ENCODE peak calls at places on chromosomes 4 and X, in four cellular contexts. V is GM12878, K is H1, Q is K562. M is an unnamed sample.

GRCh38 chr4:134687646-134688628 is 486.3 kb upstream of the PABPC4L start:
- DNase-seq in K (no peak), V (no peak), Q (no peak), M (no peak)

GRCh38 chrX:106692425-106693075 is 34.0 kb upstream of the RNF128 start:
- DNase-seq in Q (no peak), V (no peak), K (no peak), M (peak)

GRCh38 chr4:71026086-71026485 is 32.6 kb downstream of the DCK start:
- DNase-seq in Q (peak), V (no peak), K (no peak), M (peak)

GRCh38 chrX:118990512-118991227 is 16.3 kb downstream of the LONRF3 start:
- DNase-seq in K (no peak), V (no peak), Q (no peak), M (no peak)

GRCh38 chr4:152401424-152401823 is 134.5 kb downstream of the FBXW7 start:
- DNase-seq in K (no peak), Q (no peak), V (no peak), M (no peak)

GRCh38 chrX:40003982-40004535 is 93.7 kb downstream of the BCOR start:
- DNase-seq in V (no peak), Q (no peak), K (peak), M (no peak)

GRCh38 chr4:73770917-73771316 is 30.5 kb downstream of the CXCL8 start:
- DNase-seq in K (no peak), Q (no peak), V (no peak), M (no peak)

GRCh38 chrX:43961699-43962098 is 11.5 kb downstream of the NDP start:
- DNase-seq in V (no peak), Q (peak), K (no peak), M (no peak)

GRCh38 chr4:146548443-146548842 is 26.7 kb upstream of the SLC10A7 start:
- DNase-seq in K (no peak), V (no peak), Q (no peak), M (no peak)

GRCh38 chr4:169219440-169219839 is 51.3 kb downstream of the SH3RF1 start:
- DNase-seq in V (no peak), K (no peak), Q (no peak), M (no peak)

GRCh38 chr4:186227744-186228513 is 622 bp downstream of the KLKB1 start:
- DNase-seq in V (no peak), Q (no peak), K (no peak), M (no peak)

GRCh38 chr4:156693557-156693956 is 278.0 kb downstream of the PDGFC start:
- DNase-seq in K (no peak), V (no peak), Q (no peak), M (no peak)

GRCh38 chrX:154411981-154412340 is 622 bp downstream of the TAFAZZIN start:
- DNase-seq in Q (no peak), K (peak), V (no peak), M (peak)

GRCh38 chr4:163233321-163233720 is 66.6 kb upstream of the NAF1 start:
- DNase-seq in Q (no peak), K (no peak), V (no peak), M (no peak)

GRCh38 chr4:67980512-67980911 is 17.2 kb upstream of the TMPRSS11A start:
- DNase-seq in V (no peak), K (no peak), Q (no peak), M (no peak)

GRCh38 chr4:156598138-156598681 is 373.4 kb downstream of the PDGFC start:
- DNase-seq in V (no peak), K (no peak), Q (no peak), M (no peak)

GRCh38 chr4:113961322-113961698 is 18.1 kb downstream of the ARSJ start:
- DNase-seq in V (no peak), K (no peak), Q (no peak), M (no peak)

GRCh38 chrX:13923845-13924244 is 105.8 kb downstream of the GEMIN8 start:
- DNase-seq in V (no peak), K (no peak), Q (no peak), M (no peak)

GRCh38 chr4:186554485-186554884 is 882 bp downstream of the MTNR1A start:
- DNase-seq in K (no peak), Q (no peak), V (no peak), M (peak)

GRCh38 chr4:144582105-144582850 is 63.7 kb upstream of the HHIP start:
- DNase-seq in Q (no peak), K (no peak), V (no peak), M (no peak)

GRCh38 chr4:88659061-88659889 is 38.4 kb downstream of the NAP1L5 start:
- DNase-seq in Q (peak), K (no peak), V (peak), M (peak)

GRCh38 chr4:57639566-57640328 is 529.6 kb upstream of the IGFBP7 start:
- DNase-seq in V (no peak), K (peak), Q (no peak), M (no peak)

GRCh38 chr4:184163813-184164212 is 53.9 kb downstream of the ENPP6 start:
- DNase-seq in K (peak), V (no peak), Q (peak), M (peak)

GRCh38 chr4:15695240-15695699 is 7.6 kb upstream of the BST1 start:
- DNase-seq in Q (no peak), V (no peak), K (no peak), M (no peak)

GRCh38 chr4:124641715-124642380 is 70.7 kb downstream of the ANKRD50 start:
- DNase-seq in K (no peak), Q (no peak), V (no peak), M (no peak)

GRCh38 chrX:826448-826847 is 195.9 kb downstream of the SHOX start:
- DNase-seq in Q (no peak), V (no peak), K (peak), M (no peak)

GRCh38 chrX:46325312-46325877 is 219.8 kb downstream of the ZNF674 start:
- DNase-seq in Q (no peak), V (no peak), K (no peak), M (peak)

GRCh38 chr4:25144870-25145481 is 15.3 kb downstream of the SEPSECS start:
- DNase-seq in K (no peak), Q (peak), V (no peak), M (no peak)

GRCh38 chr4:146916479-146917076 is 29.1 kb downstream of the TTC29 start:
- DNase-seq in K (no peak), Q (peak), V (peak), M (peak)

GRCh38 chr4:76569695-76570094 is 134.7 kb downstream of the SHROOM3 start:
- DNase-seq in V (no peak), K (no peak), Q (no peak), M (no peak)

GRCh38 chr4:76571274-76571673 is 136.2 kb downstream of the SHROOM3 start:
- DNase-seq in Q (no peak), V (no peak), K (no peak), M (peak)

GRCh38 chr4:76572224-76572623 is 137.2 kb downstream of the SHROOM3 start:
- DNase-seq in V (no peak), Q (no peak), K (no peak), M (no peak)

GRCh38 chr4:76569225-76569624 is 134.2 kb downstream of the SHROOM3 start:
- DNase-seq in V (no peak), Q (no peak), K (no peak), M (no peak)

DNA sequence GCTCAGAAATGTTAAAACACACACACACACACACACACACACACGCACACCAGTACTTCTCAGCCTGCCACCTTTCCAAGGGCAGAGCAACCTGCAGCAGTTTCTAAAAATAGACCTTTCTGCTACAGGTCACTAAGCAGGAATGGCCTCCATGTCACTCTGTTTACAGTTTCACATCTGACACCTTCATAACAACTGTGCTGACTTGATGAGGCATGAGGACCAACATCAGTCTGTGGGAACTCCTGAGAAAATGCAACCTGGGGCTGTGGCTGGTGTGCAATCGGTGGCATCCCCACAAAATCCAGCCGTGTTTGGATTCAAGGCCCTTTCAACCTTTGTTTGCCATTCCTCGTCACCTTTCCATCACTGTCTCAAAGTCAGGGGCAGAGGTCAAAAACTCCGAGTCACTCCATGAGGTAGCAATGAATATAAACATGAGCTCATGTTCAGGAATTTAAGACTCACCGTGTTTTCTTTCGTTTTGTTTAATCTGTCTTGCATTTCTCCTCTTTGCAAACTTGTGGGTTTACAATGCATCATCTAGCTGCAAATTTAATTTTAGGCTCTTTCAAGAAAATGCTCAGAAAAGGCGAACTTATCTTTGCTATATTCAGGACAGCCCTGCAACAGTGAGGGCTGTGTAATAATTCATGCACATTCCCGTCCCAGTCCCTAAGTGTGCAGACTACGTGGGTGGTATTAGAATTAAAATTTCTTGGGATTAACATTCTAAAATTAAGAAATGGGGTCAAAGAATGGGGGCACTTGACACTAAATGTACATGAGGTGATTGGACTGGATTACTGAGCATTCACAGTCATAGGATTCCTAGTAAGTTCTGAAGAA is 135.3 kb downstream of the SHROOM3 start:
- DNase-seq in V (no peak), K (no peak), Q (no peak), M (peak)
- TF ChIP-seq HDAC2 in V (no peak), K (no peak), Q (no peak), M (peak)

GRCh38 chr4:159278399-159278798 is 175.5 kb downstream of the RAPGEF2 start:
- DNase-seq in K (no peak), V (no peak), Q (no peak), M (no peak)
- TF ChIP-seq ATF3 in K (no peak), V (no peak), Q (no peak), M (no peak)

DNA sequence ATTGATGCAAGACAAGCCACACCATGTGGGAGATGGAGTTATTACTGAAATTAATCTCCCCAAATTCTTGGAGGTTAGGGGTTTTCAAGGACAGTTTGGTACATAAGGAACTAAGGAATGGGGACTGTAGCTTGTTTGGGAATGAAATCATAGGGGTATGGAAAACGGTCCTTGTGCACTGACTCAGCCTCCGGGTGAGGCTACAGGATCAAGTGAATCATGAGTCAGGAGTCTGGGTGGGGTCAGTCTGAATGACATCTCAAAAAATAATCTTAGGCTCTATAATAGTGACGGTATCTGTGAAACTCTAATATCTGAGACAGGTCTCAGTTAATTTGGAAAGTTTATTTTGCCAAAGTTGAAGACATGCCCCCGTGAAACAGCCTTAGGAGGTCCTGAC is 128.5 kb upstream of the CYSLTR1 start:
- DNase-seq in Q (no peak), K (no peak), V (no peak), M (no peak)
- TF ChIP-seq HDAC2 in Q (no peak), K (no peak), V (no peak), M (no peak)

GRCh38 chrX:100413231-100413630 is 3.2 kb upstream of the PCDH19 start:
- DNase-seq in K (no peak), V (peak), Q (peak), M (peak)
- TF ChIP-seq ATF3 in K (no peak), V (no peak), Q (no peak), M (no peak)

DNA sequence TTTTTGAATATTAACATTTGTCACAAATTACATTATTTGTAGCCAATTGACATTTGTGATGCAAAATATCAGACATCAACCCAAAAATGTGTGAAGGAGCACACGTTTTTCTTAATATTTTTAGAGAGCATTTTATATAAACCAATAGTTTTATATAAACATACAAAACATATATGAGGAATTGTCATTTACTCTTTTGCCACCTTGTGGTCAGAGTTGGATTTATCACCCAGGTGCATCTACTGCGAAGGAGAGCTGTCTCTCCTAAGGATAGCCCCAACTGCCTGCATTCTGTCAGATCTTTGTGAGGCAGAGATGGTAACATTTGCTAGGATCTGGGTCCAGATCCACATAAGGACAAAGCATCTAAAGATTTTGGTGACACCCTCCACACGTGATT is 2.5 kb upstream of the USP27X start:
- DNase-seq in Q (peak), V (no peak), K (no peak), M (peak)
- TF ChIP-seq HDAC2 in Q (no peak), V (no peak), K (no peak), M (no peak)

DNA sequence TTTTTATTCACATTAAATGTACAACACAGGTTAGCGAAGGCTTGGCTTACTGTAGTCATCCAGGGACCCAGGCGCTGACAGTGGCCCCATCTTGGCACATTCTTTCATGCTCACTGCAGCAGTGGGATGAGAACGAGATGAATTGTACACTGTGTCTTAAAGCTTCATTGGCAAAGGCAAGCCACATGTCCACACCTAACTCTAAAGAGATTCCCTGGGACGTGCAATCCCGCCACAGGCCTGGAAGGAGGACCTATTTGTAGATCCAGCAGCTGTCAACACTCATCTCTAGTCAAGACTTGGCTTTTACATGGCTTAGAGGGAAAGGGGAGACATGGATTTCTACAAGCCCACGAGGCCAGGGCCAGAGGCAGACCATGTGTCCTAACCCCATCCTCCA is 16.1 kb upstream of the CXCR3 start:
- DNase-seq in Q (no peak), K (no peak), V (no peak), M (no peak)
- TF ChIP-seq ATF3 in Q (no peak), K (no peak), V (no peak), M (no peak)

M was measured in HepG2.